ENCODE peak calls at places on chromosomes 5 and 9, in six cellular contexts. J, I, F, S, M and E are unnamed samples.
A peak's percentile ranks its signal among the peaks of the same experiment; 100 is the strongest.

GRCh38 chr5:86979801-86980510 is 287.7 kb upstream of the RASA1 start:
- DNase-seq in J (no peak), I (no peak), F (peak; percentile 30), S (no peak), M (peak; percentile 82), E (peak; percentile 90)

GRCh38 chr9:126642839-126643238 is 29.1 kb downstream of the LMX1B start:
- DNase-seq in J (no peak), I (no peak), F (no peak), S (no peak), M (no peak), E (no peak)

GRCh38 chr5:149719666-149720065 is 10.4 kb upstream of the PPARGC1B start:
- DNase-seq in J (no peak), I (no peak), F (no peak), S (no peak), M (peak; percentile 76), E (peak; percentile 37)

GRCh38 chr9:129834489-129835127 is 467 bp downstream of the C9orf78 start:
- DNase-seq in J (no peak), I (no peak), F (no peak), S (no peak), M (no peak), E (no peak)

GRCh38 chr5:151200913-151201445 is 22.9 kb downstream of the CCDC69 start:
- DNase-seq in J (no peak), I (peak; percentile 77), F (no peak), S (no peak), M (no peak), E (no peak)

GRCh38 chr9:109317979-109318671 is 2.7 kb downstream of the EPB41L4B start:
- DNase-seq in J (no peak), I (no peak), F (no peak), S (no peak), M (no peak), E (no peak)

GRCh38 chr9:88814521-88815101 is 176.7 kb upstream of the S1PR3 start:
- DNase-seq in J (no peak), I (no peak), F (no peak), S (no peak), M (peak; percentile 74), E (peak; percentile 55)

GRCh38 chr5:126479810-126480209 is 56.6 kb downstream of the GRAMD2B start:
- DNase-seq in J (no peak), I (no peak), F (no peak), S (no peak), M (no peak), E (no peak)

GRCh38 chr9:72129271-72130156 is 19.7 kb upstream of the GDA start:
- DNase-seq in J (no peak), I (no peak), F (no peak), S (no peak), M (no peak), E (no peak)

GRCh38 chr9:95131023-95131943 is 186.2 kb downstream of the FANCC start:
- DNase-seq in J (peak; percentile 17), I (peak; percentile 75), F (peak; percentile 22), S (peak; percentile 48), M (peak; percentile 63), E (peak; percentile 79)

GRCh38 chr5:124729687-124730359 is 16.6 kb downstream of the ZNF608 start:
- DNase-seq in J (no peak), I (no peak), F (no peak), S (no peak), M (peak; percentile 77), E (no peak)

GRCh38 chr5:132497488-132497997 is 7.0 kb upstream of the IRF1 start:
- DNase-seq in J (no peak), I (peak; percentile 14), F (no peak), S (no peak), M (peak; percentile 98), E (peak; percentile 93)

GRCh38 chr5:5306696-5307095 is 115.8 kb upstream of the ICE1 start:
- DNase-seq in J (no peak), I (no peak), F (no peak), S (no peak), M (peak; percentile 74), E (peak; percentile 13)

GRCh38 chr5:13244151-13244550 is 700.3 kb downstream of the DNAH5 start:
- DNase-seq in J (no peak), I (no peak), F (no peak), S (no peak), M (no peak), E (no peak)

GRCh38 chr9:20319641-20320337 is 302.5 kb downstream of the MLLT3 start:
- DNase-seq in J (no peak), I (no peak), F (no peak), S (no peak), M (peak; percentile 95), E (peak; percentile 12)

GRCh38 chr9:109255394-109255793 is 65.5 kb downstream of the EPB41L4B start:
- DNase-seq in J (no peak), I (no peak), F (no peak), S (no peak), M (no peak), E (no peak)

GRCh38 chr5:157820593-157821252 is 38.2 kb downstream of the CLINT1 start:
- DNase-seq in J (no peak), I (peak; percentile 17), F (no peak), S (no peak), M (peak; percentile 32), E (peak; percentile 79)

GRCh38 chr9:27003406-27004147 is 1.9 kb downstream of the LRRC19 start:
- DNase-seq in J (no peak), I (no peak), F (no peak), S (no peak), M (no peak), E (no peak)

GRCh38 chr5:143355710-143356109 is 47.8 kb downstream of the NR3C1 start:
- DNase-seq in J (no peak), I (peak; percentile 35), F (peak; percentile 72), S (peak; percentile 50), M (peak; percentile 95), E (peak; percentile 97)

GRCh38 chr5:109689740-109690455 is at the start of gene MAN2A1:
- DNase-seq in J (peak; percentile 63), I (peak; percentile 74), F (no peak), S (peak; percentile 6), M (peak; percentile 77), E (peak; percentile 76)

GRCh38 chr9:137156567-137157375 is 13.1 kb downstream of the LRRC26 start:
- DNase-seq in J (peak; percentile 51), I (peak; percentile 74), F (no peak), S (no peak), M (no peak), E (peak; percentile 58)

GRCh38 chr5:96852769-96853168 is 23.5 kb upstream of the ERAP2 start:
- DNase-seq in J (no peak), I (no peak), F (no peak), S (no peak), M (peak; percentile 68), E (peak; percentile 15)

GRCh38 chr5:146704949-146705665 is 173.4 kb downstream of the PPP2R2B start:
- DNase-seq in J (no peak), I (no peak), F (no peak), S (no peak), M (no peak), E (no peak)

GRCh38 chr9:91047529-91047928 is 245.9 kb downstream of the SYK start:
- DNase-seq in J (peak; percentile 68), I (no peak), F (no peak), S (no peak), M (peak; percentile 45), E (no peak)

GRCh38 chr5:173268750-173269580 is 34.0 kb upstream of the NKX2-5 start:
- DNase-seq in J (no peak), I (no peak), F (no peak), S (no peak), M (no peak), E (no peak)

GRCh38 chr5:76332102-76332501 is 71.0 kb upstream of the IQGAP2 start:
- DNase-seq in J (no peak), I (no peak), F (no peak), S (no peak), M (no peak), E (no peak)

GRCh38 chr9:104885818-104886709 is 41.9 kb downstream of the ABCA1 start:
- DNase-seq in J (no peak), I (no peak), F (no peak), S (no peak), M (no peak), E (no peak)

GRCh38 chr9:121310571-121310970 is 42.6 kb downstream of the GSN start:
- DNase-seq in J (no peak), I (no peak), F (no peak), S (no peak), M (no peak), E (no peak)

GRCh38 chr5:38796000-38796738 is 49.6 kb upstream of the OSMR start:
- DNase-seq in J (no peak), I (no peak), F (no peak), S (no peak), M (peak; percentile 46), E (peak; percentile 51)

GRCh38 chr9:87381050-87381711 is 116.5 kb upstream of the DAPK1 start:
- DNase-seq in J (no peak), I (no peak), F (no peak), S (no peak), M (peak; percentile 43), E (peak; percentile 94)